ENCODE peak calls at places on chromosomes 6 and 20, in four cellular contexts. U is HepG2, T is K562, Y is A549. A is an unnamed sample.

GRCh38 chr6:137033828-137034227 is 10.9 kb downstream of the IL20RA start:
- DNase-seq in Y (no peak), T (no peak), U (peak), A (peak)

GRCh38 chr20:54351371-54352136 is 123.8 kb upstream of the DOK5 start:
- DNase-seq in U (no peak), T (no peak), Y (no peak), A (no peak)

GRCh38 chr6:126539022-126539421 is 199.1 kb downstream of the CENPW start:
- DNase-seq in T (no peak), Y (peak), U (no peak), A (no peak)

GRCh38 chr20:19786311-19786710 is 28.3 kb downstream of the RIN2 start:
- DNase-seq in Y (no peak), T (no peak), U (no peak), A (no peak)

GRCh38 chr20:23436681-23437080 is 2.8 kb upstream of the CSTL1 start:
- DNase-seq in Y (no peak), U (no peak), T (no peak), A (no peak)

GRCh38 chr20:3461911-3462677 is 8.7 kb upstream of the ATRN start:
- DNase-seq in Y (no peak), T (no peak), U (no peak), A (no peak)

GRCh38 chr6:149054559-149055194 is 262.8 kb upstream of the TAB2 start:
- DNase-seq in Y (peak), U (no peak), T (no peak), A (peak)

GRCh38 chr6:32082951-32083350 is 26.2 kb downstream of the TNXB start:
- DNase-seq in Y (peak), T (no peak), U (no peak), A (no peak)

GRCh38 chr20:60053813-60054190 is 95.6 kb downstream of the CDH26 start:
- DNase-seq in U (no peak), Y (no peak), T (no peak), A (no peak)

GRCh38 chr6:120260713-120261112 is 911.2 kb upstream of the MAN1A1 start:
- DNase-seq in T (no peak), U (no peak), Y (no peak), A (no peak)

GRCh38 chr6:132190097-132190814 is 211.0 kb downstream of the MOXD1 start:
- DNase-seq in U (no peak), T (no peak), Y (no peak), A (no peak)

GRCh38 chr6:71248306-71248705 is 40.3 kb upstream of the OGFRL1 start:
- DNase-seq in T (no peak), U (peak), Y (peak), A (peak)

GRCh38 chr6:168167431-168168315 is 88.7 kb upstream of the FRMD1 start:
- DNase-seq in U (no peak), Y (no peak), T (no peak), A (no peak)

GRCh38 chr6:154605207-154605877 is 94.9 kb upstream of the CNKSR3 start:
- DNase-seq in U (no peak), T (no peak), Y (no peak), A (peak)

GRCh38 chr20:3251806-3252205 is 12.8 kb upstream of the SLC4A11 start:
- DNase-seq in U (no peak), Y (no peak), T (no peak), A (no peak)

GRCh38 chr20:62623488-62624324 is 18.6 kb upstream of the SLCO4A1 start:
- DNase-seq in Y (peak), U (peak), T (peak), A (peak)

GRCh38 chr20:47167846-47168245 is 188.7 kb downstream of the ZMYND8 start:
- DNase-seq in U (no peak), T (no peak), Y (no peak), A (no peak)

GRCh38 chr20:18739785-18740184 is 73.8 kb upstream of the SCP2D1 start:
- DNase-seq in Y (no peak), T (no peak), U (no peak), A (no peak)

GRCh38 chr6:109454483-109455160 is 950 bp downstream of the MICAL1 start:
- DNase-seq in U (no peak), Y (no peak), T (no peak), A (peak)

GRCh38 chr20:63618291-63618980 is 8.5 kb downstream of the GMEB2 start:
- DNase-seq in T (no peak), Y (no peak), U (no peak), A (no peak)

GRCh38 chr20:53623454-53624206 is 30.0 kb upstream of the ZNF217 start:
- DNase-seq in U (peak), T (peak), Y (peak), A (peak)

GRCh38 chr20:1154224-1154623 is 30.6 kb downstream of the TMEM74B start:
- DNase-seq in Y (no peak), U (no peak), T (no peak), A (no peak)

GRCh38 chr6:129621252-129621651 is 88.7 kb downstream of the ARHGAP18 start:
- DNase-seq in Y (peak), T (no peak), U (peak), A (no peak)

GRCh38 chr6:4549556-4550226 is 226.5 kb upstream of the CDYL start:
- DNase-seq in U (peak), Y (no peak), T (no peak), A (no peak)

GRCh38 chr20:56689852-56690485 is 60.9 kb downstream of the TFAP2C start:
- DNase-seq in Y (no peak), T (no peak), U (no peak), A (no peak)

GRCh38 chr6:147141690-147142308 is 62.4 kb upstream of the STXBP5 start:
- DNase-seq in U (no peak), Y (peak), T (no peak), A (no peak)

GRCh38 chr6:166341464-166341863 is 881 bp downstream of the SFT2D1 start:
- DNase-seq in Y (no peak), T (no peak), U (no peak), A (no peak)

GRCh38 chr20:61693055-61693600 is 372.6 kb downstream of the TAF4 start:
- DNase-seq in T (no peak), Y (no peak), U (no peak), A (no peak)

GRCh38 chr6:163507965-163508364 is 93.4 kb downstream of the QKI start:
- DNase-seq in U (no peak), Y (no peak), T (no peak), A (no peak)

GRCh38 chr6:7813704-7814103 is 87.8 kb downstream of the BMP6 start:
- DNase-seq in Y (peak), U (peak), T (peak), A (no peak)

GRCh38 chr6:156773476-156773875 is 3.7 kb upstream of the ARID1B start:
- DNase-seq in Y (no peak), T (no peak), U (no peak), A (no peak)

GRCh38 chr6:161091972-161092701 is 100.6 kb downstream of the MAP3K4 start:
- DNase-seq in U (no peak), T (no peak), Y (no peak), A (no peak)

GRCh38 chr20:39132093-39132492 is 169.9 kb downstream of the DHX35 start:
- DNase-seq in T (no peak), Y (no peak), U (no peak), A (no peak)

GRCh38 chr6:11143394-11144371 is 32.2 kb upstream of the ERVFRD-1 start:
- DNase-seq in T (peak), U (peak), Y (peak), A (no peak)

GRCh38 chr6:39296745-39297640 is 17.2 kb downstream of the KCNK17 start:
- DNase-seq in Y (no peak), T (no peak), U (no peak), A (no peak)

GRCh38 chr6:44049163-44049988 is 77.9 kb downstream of the MRPL14 start:
- DNase-seq in T (no peak), Y (no peak), U (no peak), A (no peak)

GRCh38 chr6:139886396-139886795 is 511.9 kb upstream of the CITED2 start:
- DNase-seq in T (no peak), U (no peak), Y (no peak), A (no peak)

GRCh38 chr6:32944265-32944664 is 3.4 kb upstream of the HLA-DMB start:
- DNase-seq in U (no peak), T (no peak), Y (no peak), A (peak)

GRCh38 chr6:151475653-151476523 is 17.9 kb upstream of the CCDC170 start:
- DNase-seq in Y (peak), U (peak), T (peak), A (no peak)

GRCh38 chr20:33062105-33062629 is 8.5 kb downstream of the BPIFB3 start:
- DNase-seq in U (no peak), Y (no peak), T (no peak), A (no peak)

GRCh38 chr20:33063271-33063670 is 9.6 kb downstream of the BPIFB3 start:
- DNase-seq in Y (no peak), U (no peak), T (no peak), A (no peak)

GRCh38 chr20:33065785-33066184 is 12.1 kb downstream of the BPIFB3 start:
- DNase-seq in T (no peak), U (no peak), Y (no peak), A (no peak)

GRCh38 chr20:33062750-33063149 is 9.0 kb downstream of the BPIFB3 start:
- DNase-seq in U (no peak), Y (no peak), T (no peak), A (no peak)

GRCh38 chr20:33064572-33065287 is 11.0 kb downstream of the BPIFB3 start:
- DNase-seq in Y (no peak), T (no peak), U (no peak), A (no peak)
- TF ChIP-seq ESRRA in Y (no peak), T (no peak), U (no peak), A (no peak)

DNA sequence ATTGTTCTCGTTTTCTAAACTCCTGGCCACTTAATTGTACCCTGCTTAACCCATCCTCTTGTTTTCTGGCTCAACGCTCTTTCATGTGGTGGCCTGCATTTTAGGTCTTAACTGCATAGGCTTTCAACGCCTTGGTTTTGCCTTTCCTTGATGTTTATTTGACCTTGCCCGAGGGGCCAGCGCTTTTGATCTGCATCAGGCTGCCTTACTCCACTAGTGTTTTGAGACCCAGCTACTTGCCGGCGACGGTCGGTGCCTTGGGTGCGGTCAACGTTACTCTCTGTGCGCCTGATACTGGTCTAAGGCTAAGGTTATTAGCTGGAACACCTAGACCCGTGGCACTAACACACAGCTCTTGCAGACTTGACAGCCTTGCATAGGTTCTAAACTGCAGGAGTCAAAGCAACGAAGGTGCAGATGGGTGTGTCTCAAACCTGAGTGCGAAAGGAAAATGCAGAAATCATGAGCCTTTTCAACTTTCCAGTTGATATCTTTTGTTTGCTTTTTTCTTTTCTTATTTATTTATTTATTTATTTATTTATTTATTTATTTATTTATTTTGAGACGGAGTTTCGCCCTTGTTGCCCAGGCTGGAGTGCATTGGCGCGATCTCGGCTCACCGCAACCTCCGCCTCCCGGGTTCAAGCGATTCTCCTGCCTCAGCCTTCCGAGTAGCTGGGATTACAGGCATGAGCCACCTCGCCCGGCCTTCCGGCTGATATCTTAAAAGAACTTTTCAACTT is 138.8 kb downstream of the HFE start:
- DNase-seq in U (no peak), Y (no peak), T (no peak), A (no peak)
- TF ChIP-seq MYC in U (no peak), Y (no peak), T (no peak), A (no peak)

DNA sequence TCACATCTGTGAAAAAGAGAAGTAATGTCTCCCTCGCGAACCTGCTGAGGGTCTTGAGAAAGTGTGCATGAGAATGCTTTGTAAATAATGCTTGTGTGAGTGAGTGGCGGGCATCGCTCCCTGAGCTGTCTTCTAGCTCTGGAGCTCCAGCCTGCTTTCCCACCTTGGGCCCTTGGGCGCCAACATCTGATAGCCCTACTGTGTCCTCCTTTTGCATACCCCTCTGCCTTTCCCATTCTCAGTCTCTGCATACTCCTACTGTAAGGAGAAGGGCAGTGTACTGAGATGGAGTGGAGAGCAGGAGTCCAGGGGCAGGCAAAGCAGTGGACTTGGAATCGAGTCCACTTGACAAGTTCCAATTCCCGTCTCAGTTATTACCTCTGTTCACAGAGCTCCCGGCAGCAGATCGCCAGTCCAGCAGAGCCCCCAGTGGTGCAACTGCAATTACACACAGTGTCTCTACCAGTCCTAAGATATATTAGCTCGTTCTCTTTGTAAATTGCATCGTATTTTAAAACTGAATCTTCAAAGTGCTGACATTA is 855 bp upstream of the NCR2 start:
- DNase-seq in U (no peak), T (no peak), Y (no peak), A (no peak)
- TF ChIP-seq CTCF in U (no peak), T (peak), Y (no peak), A (peak)

GRCh38 chr20:11691766-11692165 is 225.9 kb upstream of the BTBD3 start:
- DNase-seq in Y (no peak), T (no peak), U (no peak), A (no peak)
- TF ChIP-seq ESRRA in Y (no peak), T (no peak), U (no peak), A (no peak)

GRCh38 chr20:36504295-36504694 is 37.0 kb upstream of the MYL9 start:
- DNase-seq in T (no peak), Y (no peak), U (no peak), A (no peak)

GRCh38 chr20:36507746-36508145 is 33.6 kb upstream of the MYL9 start:
- DNase-seq in Y (no peak), T (no peak), U (no peak), A (no peak)

GRCh38 chr20:36501367-36502006 is 39.8 kb upstream of the MYL9 start:
- DNase-seq in U (no peak), Y (no peak), T (no peak), A (no peak)

DNA sequence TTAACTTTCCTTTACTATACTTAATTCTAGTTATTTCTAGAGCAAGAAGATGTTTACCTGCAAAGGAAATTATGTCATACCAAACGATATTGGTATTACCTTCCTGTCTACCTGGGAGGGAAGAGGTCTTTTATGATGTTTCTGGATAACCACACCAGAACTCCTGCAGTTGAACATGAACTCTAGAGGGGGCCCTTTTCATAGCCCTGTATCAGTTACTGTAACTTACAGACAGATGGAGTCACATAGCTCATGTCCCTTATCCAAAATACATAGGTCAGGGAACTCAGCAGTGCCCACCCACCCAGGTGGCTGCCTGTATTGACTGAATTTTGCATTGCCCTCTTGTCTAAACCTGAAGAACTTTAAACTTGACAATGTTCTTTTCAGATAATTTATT is 35.1 kb upstream of the MYL9 start:
- DNase-seq in Y (peak), U (peak), T (peak), A (no peak)
- TF ChIP-seq MYC in Y (no peak), U (no peak), T (no peak), A (no peak)

DNA sequence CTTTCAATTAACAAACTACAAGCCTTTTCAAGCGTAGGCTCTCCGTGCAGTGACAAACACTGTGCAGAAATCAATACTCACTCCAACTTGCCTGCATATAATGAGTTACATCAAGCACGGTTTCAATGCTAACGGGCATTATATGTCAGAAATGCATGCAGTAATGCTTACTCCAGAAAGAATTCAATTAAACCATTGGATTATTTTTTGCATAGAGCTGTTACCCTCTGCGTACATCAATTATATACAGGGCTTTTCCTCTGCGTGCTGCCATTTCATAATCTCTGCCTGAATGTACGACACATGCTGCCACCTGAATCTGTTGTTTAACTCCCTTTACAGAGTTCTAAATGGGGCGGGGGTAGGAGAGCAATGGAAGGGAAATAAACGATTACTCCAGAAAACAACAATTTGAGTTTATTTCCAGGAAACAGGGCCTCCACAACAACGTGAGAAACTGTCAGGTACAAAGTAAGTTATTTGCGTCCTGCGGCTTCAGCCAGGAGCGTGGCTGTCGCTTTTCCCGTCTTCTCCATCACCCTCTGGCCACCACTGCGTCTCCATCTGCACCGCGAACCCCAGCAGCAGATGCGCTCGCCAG is 1.8 kb downstream of the PTPRK start:
- DNase-seq in T (no peak), U (no peak), Y (no peak), A (no peak)
- TF ChIP-seq CTCF in T (no peak), U (no peak), Y (no peak), A (no peak)

DNA sequence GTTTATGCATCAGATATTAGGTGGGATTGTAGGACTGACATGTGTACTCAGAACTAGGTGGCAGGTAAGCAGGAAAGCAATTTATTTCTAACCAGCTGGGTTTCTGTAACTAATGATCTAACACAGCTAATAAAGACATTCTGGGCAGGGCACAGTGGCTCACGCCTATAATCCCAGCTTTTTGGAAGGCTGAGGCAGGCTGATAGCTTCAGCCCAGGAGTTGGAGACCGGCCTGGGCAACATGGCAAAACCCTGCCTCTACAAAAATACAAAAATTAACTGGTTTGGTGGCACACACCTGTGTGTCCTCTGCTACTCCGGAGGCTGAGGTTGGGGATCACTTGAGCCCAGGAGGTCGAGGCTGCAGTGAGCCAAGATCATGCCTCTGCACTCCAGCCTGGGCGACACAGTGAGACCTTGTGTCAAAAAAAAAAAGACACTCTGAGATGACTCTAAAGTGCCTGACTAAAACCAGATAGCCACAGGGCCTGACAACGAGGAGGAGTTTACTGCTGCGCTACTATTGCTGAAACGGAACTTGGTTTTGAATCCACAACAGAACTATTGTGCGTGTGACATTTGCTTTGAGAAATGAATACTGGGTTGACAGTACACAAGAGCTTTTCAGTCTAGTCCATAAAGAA is 29.2 kb upstream of the CEP85L start:
- DNase-seq in T (no peak), Y (no peak), U (no peak), A (no peak)
- TF ChIP-seq ESRRA in T (no peak), Y (no peak), U (no peak), A (no peak)